ENCODE peak calls at places on chromosomes 4 and X, in four cellular contexts. N is CD4-positive, CD25-positive, alpha-beta regulatory T cell; Y is MM.1S; G is astrocyte. M is an unnamed sample.

GRCh38 chr4:48781968-48782367 is 1.9 kb upstream of the FRYL start:
- DNase-seq in N (peak; percentile 16), Y (no peak), G (no peak), M (no peak)

GRCh38 chr4:53432528-53433424 is 55.3 kb downstream of the FIP1L1 start:
- DNase-seq in N (peak; percentile 21), Y (no peak), G (no peak), M (no peak)

GRCh38 chr4:82785248-82786003 is 13.2 kb downstream of the SCD5 start:
- DNase-seq in N (no peak), Y (no peak), G (peak; percentile 94), M (peak; percentile 60)

GRCh38 chr4:142160509-142160908 is 524.1 kb downstream of the IL15 start:
- DNase-seq in N (no peak), Y (no peak), G (peak; percentile 53), M (no peak)

GRCh38 chr4:25113915-25114904 is 46.0 kb downstream of the SEPSECS start:
- DNase-seq in N (no peak), Y (no peak), G (peak; percentile 65), M (peak; percentile 25)

GRCh38 chr4:74369860-74370259 is 4.9 kb downstream of the EREG start:
- DNase-seq in N (no peak), Y (no peak), G (no peak), M (no peak)

GRCh38 chrX:46036508-46036907 is 508.7 kb downstream of the ZNF674 start:
- DNase-seq in N (no peak), Y (no peak), G (peak; percentile 10), M (no peak)

GRCh38 chrX:31209005-31209612 is 137.3 kb upstream of the FTHL17 start:
- DNase-seq in N (no peak), Y (no peak), G (peak; percentile 16), M (no peak)

GRCh38 chr4:140158234-140159030 is 4.4 kb upstream of the MAML3 start:
- DNase-seq in N (no peak), Y (no peak), G (peak; percentile 31), M (no peak)

GRCh38 chrX:149527705-149528104 is 13.1 kb upstream of the EOLA1 start:
- DNase-seq in N (peak; percentile 77), Y (peak; percentile 34), G (no peak), M (no peak)

GRCh38 chr4:85228264-85228663 is 246.7 kb upstream of the ARHGAP24 start:
- DNase-seq in N (no peak), Y (peak; percentile 14), G (no peak), M (no peak)

DNA sequence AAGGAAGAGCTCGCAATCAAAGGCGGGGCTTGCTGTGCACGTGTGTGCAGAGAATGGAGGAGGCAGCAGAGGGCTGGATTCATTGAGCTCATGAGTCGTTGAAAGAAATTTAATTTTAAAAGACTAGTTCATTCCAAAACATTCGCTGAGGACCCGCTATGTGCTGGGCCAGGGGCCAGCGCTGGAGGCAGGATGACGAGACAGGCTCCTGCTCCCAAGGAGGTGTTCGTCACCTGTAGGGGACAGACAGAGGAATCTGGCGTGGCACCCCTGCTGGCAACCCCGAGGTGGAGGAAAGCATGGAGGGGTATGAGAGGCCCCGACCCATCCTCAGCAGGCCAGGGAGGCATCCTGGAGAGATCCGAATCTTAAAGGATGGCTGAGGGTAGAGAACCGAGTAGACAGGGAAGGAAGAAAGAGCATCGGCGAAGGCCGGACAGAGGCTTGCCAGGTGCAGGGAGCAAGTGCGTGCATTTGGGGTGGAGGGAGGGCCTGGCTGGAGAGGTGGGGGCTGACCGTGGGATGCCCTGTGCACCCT is 96.4 kb downstream of the CPZ start:
- DNase-seq in N (no peak), Y (no peak), G (no peak), M (no peak)
- H3K27me3 ChIP-seq in N (no peaks in the 10 kb centered on the region), Y (peaks cover 97% of the 10 kb centered on the region), G (no peaks in the 10 kb centered on the region), M (peaks cover 11% of the 10 kb centered on the region)

DNA sequence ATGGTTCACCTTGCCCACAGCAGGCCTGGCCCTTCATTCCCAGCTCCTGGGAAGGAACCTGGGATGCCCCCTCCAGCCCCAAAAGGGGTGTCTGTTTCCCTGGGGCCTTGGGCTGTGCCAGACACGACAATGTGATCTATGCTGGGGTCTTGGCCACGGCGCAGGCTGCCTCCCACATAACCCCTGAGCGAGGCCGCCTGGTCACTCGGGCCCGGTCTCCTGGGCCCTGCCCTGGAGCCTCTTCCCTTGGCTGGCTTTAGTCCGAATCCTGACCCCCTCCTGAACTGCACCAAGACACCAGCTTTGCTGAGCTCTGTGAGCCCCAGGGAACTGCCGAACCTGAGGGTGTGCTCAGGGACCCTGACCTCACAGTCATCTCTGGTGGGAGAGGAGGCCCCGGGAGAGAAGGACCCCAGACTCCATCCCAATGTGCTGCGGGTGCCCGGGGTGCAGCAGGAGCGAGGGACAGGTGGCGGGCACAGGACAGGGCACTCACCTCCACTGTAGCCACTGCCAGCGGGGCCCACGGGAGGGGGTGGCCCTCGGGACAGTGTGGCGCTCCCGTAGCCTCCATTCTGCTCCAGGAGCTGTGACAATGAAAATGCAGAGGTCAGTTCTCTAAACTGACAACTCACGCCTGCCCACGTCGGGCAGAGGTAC is 42.0 kb downstream of the GAK start:
- DNase-seq in N (no peak), Y (no peak), G (no peak), M (no peak)
- H3K36me3 ChIP-seq in N (peaks cover 39% of the 10 kb centered on the region), Y (peaks cover 6% of the 10 kb centered on the region), G (peaks cover 6% of the 10 kb centered on the region), M (no peaks in the 10 kb centered on the region)

GRCh38 chr4:110618091-110619000 is 4.5 kb downstream of the PITX2 start:
- DNase-seq in N (no peak), Y (no peak), G (no peak), M (no peak)
- H3K27me3 ChIP-seq in N (peaks cover 36% of the 10 kb centered on the region), Y (no peaks in the 10 kb centered on the region), G (peaks cover 97% of the 10 kb centered on the region), M (peaks cover 84% of the 10 kb centered on the region)

GRCh38 chr4:7777871-7778523 is 161.7 kb downstream of the AFAP1 start:
- DNase-seq in N (no peak), Y (no peak), G (no peak), M (no peak)

GRCh38 chr4:7779194-7779768 is 160.4 kb downstream of the AFAP1 start:
- DNase-seq in N (no peak), Y (no peak), G (peak; percentile 53), M (no peak)

GRCh38 chr4:7775396-7775795 is 164.3 kb downstream of the AFAP1 start:
- DNase-seq in N (no peak), Y (no peak), G (no peak), M (no peak)

GRCh38 chr4:7778524-7779193 is 161.0 kb downstream of the AFAP1 start:
- DNase-seq in N (no peak), Y (no peak), G (no peak), M (no peak)

DNA sequence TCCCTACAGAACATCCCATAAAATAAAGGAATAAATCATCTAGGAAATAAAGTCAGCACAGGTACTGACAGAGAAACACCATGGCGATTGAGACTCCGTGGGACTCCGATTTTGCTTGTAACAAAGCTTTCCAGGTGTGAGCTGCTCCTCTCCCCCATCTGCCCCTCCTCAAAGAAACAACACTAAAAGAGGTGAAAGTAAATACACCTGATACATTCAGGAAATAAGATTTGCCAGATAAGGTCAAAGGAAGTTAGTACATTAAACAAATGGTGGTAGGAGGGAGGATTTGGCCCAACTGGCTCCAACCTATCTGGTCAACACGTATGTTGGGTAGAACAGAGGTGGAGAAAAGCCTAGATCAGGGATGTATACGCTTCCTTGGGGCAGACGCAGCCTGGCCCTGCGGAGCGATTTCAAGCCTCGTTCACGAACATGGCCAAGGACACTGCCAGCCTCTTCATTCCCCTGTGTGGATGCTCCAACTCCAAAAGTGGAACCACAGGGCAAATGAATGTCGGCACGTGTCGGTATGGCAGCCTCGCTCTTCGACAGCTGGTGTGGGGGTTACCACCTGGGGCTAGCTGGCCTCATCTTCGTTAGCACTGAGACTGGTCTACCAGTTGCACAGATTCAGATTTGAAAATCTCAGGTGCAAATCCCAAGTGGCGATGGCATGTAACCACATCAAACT is 162.5 kb downstream of the AFAP1 start:
- DNase-seq in N (no peak), Y (no peak), G (no peak), M (no peak)
- H3K36me3 ChIP-seq in N (peaks cover 8% of the 10 kb centered on the region), Y (no peaks in the 10 kb centered on the region), G (peaks cover 84% of the 10 kb centered on the region), M (no peaks in the 10 kb centered on the region)

GRCh38 chr4:173025131-173025530 is 143.5 kb upstream of the GALNT7 start:
- DNase-seq in N (peak; percentile 60), Y (peak; percentile 58), G (peak; percentile 62), M (no peak)

GRCh38 chr4:173018446-173018845 is 150.2 kb upstream of the GALNT7 start:
- DNase-seq in N (no peak), Y (no peak), G (no peak), M (no peak)

GRCh38 chr4:173024203-173024602 is 144.4 kb upstream of the GALNT7 start:
- DNase-seq in N (no peak), Y (no peak), G (peak; percentile 10), M (no peak)
- H3K27me3 ChIP-seq in N (no peaks in the 10 kb centered on the region), Y (no peaks in the 10 kb centered on the region), G (peaks cover 12% of the 10 kb centered on the region), M (no peaks in the 10 kb centered on the region)

M was measured in kidney epithelial cell.